ENCODE peak calls at places on chromosomes 7 and 10, in four cellular contexts. S is heart right ventricle, E is lower leg skin, F is Kasumi-1. R is an unnamed sample.

GRCh38 chr7:78220754-78221153 is 422.2 kb downstream of the PHTF2 start:
- DNase-seq in S (no peak), E (no peak), F (no peak), R (no peak)

GRCh38 chr7:151083071-151083823 is at the start of gene TMUB1:
- DNase-seq in S (peak; percentile 85), E (peak; percentile 97), F (peak; percentile 76), R (peak; percentile 47)

GRCh38 chr10:73410897-73411296 is 3.0 kb downstream of the ANXA7 start:
- DNase-seq in S (no peak), E (no peak), F (no peak), R (no peak)

GRCh38 chr10:34633346-34633745 is 181.8 kb downstream of the PARD3 start:
- DNase-seq in S (no peak), E (no peak), F (no peak), R (no peak)

GRCh38 chr7:98998821-98999725 is 120.7 kb downstream of the TRRAP start:
- DNase-seq in S (no peak), E (peak; percentile 70), F (no peak), R (no peak)

GRCh38 chr7:19958309-19958896 is 185.0 kb upstream of the TMEM196 start:
- DNase-seq in S (no peak), E (no peak), F (no peak), R (peak; percentile 99)

GRCh38 chr7:2478387-2478760 is 2.2 kb upstream of the GRIFIN start:
- DNase-seq in S (peak; percentile 69), E (peak; percentile 94), F (no peak), R (peak; percentile 46)

GRCh38 chr7:8605227-8605626 is 171.8 kb downstream of the NXPH1 start:
- DNase-seq in S (no peak), E (no peak), F (no peak), R (no peak)

GRCh38 chr10:103695584-103696005 is 159.8 kb downstream of the SH3PXD2A start:
- DNase-seq in S (no peak), E (no peak), F (no peak), R (peak; percentile 68)

GRCh38 chr10:71746344-71747037 is 26.8 kb downstream of the VSIR start:
- DNase-seq in S (peak; percentile 68), E (no peak), F (peak; percentile 68), R (no peak)

GRCh38 chr7:101816499-101817030 is 861 bp upstream of the CUX1 start:
- DNase-seq in S (peak; percentile 65), E (peak; percentile 84), F (no peak), R (peak; percentile 35)

GRCh38 chr7:77933394-77933793 is 134.8 kb downstream of the PHTF2 start:
- DNase-seq in S (no peak), E (no peak), F (no peak), R (no peak)

GRCh38 chr7:29053105-29053872 is 93.0 kb downstream of the CPVL start:
- DNase-seq in S (no peak), E (no peak), F (no peak), R (no peak)

GRCh38 chr10:20407421-20407820 is 489.7 kb downstream of the NEBL start:
- DNase-seq in S (no peak), E (no peak), F (no peak), R (peak; percentile 34)

GRCh38 chr7:28688651-28689050 is 269.5 kb downstream of the TRIL start:
- DNase-seq in S (no peak), E (no peak), F (no peak), R (peak; percentile 35)

GRCh38 chr10:112298581-112298980 is 15.4 kb downstream of the TECTB start:
- DNase-seq in S (no peak), E (no peak), F (no peak), R (no peak)

GRCh38 chr7:79692015-79692414 is 238.5 kb upstream of the MAGI2 start:
- DNase-seq in S (no peak), E (no peak), F (no peak), R (peak; percentile 74)

GRCh38 chr7:105399043-105399725 is 10.5 kb upstream of the SRPK2 start:
- DNase-seq in S (no peak), E (no peak), F (peak; percentile 49), R (peak; percentile 70)

GRCh38 chr7:81150951-81151361 is 232.1 kb upstream of the SEMA3C start:
- DNase-seq in S (no peak), E (no peak), F (no peak), R (peak; percentile 37)

GRCh38 chr7:95688931-95689453 is 83.4 kb upstream of the DYNC1I1 start:
- DNase-seq in S (no peak), E (no peak), F (no peak), R (no peak)

GRCh38 chr10:32068569-32068968 is 12.3 kb upstream of the KIF5B start:
- DNase-seq in S (peak; percentile 34), E (no peak), F (no peak), R (no peak)

GRCh38 chr10:128627811-128628210 is 501.6 kb upstream of the MKI67 start:
- DNase-seq in S (no peak), E (no peak), F (no peak), R (no peak)

GRCh38 chr7:132450188-132450587 is 126.1 kb downstream of the PLXNA4 start:
- DNase-seq in S (no peak), E (no peak), F (no peak), R (no peak)

GRCh38 chr7:146346096-146346495 is 229.5 kb downstream of the CNTNAP2 start:
- DNase-seq in S (no peak), E (no peak), F (no peak), R (no peak)

GRCh38 chr10:126235091-126235978 is 152.9 kb downstream of the ADAM12 start:
- DNase-seq in S (no peak), E (no peak), F (no peak), R (no peak)

GRCh38 chr7:36639826-36640225 is 84.5 kb downstream of the AOAH start:
- DNase-seq in S (no peak), E (no peak), F (peak; percentile 82), R (no peak)

GRCh38 chr10:31623466-31623865 is 304.4 kb downstream of the ZEB1 start:
- DNase-seq in S (no peak), E (no peak), F (no peak), R (peak; percentile 92)

GRCh38 chr7:41641006-41641714 is 61.7 kb downstream of the INHBA start:
- DNase-seq in S (no peak), E (no peak), F (no peak), R (no peak)

R was measured in fibroblast of gingiva.